ENCODE peak calls at places on chromosomes 5 and 9, in four cellular contexts. H, O, X and B are unnamed samples.

GRCh38 chr9:138072897-138073296 is 195.3 kb downstream of the CACNA1B start:
- DNase-seq in H (no peak), O (no peak), X (no peak), B (no peak)

GRCh38 chr9:28976684-28977083 is 1403.4 kb upstream of the C9orf72 start:
- DNase-seq in H (no peak), O (no peak), X (no peak), B (no peak)

GRCh38 chr5:54518146-54519082 is 855 bp downstream of the SNX18 start:
- DNase-seq in H (no peak), O (no peak), X (peak), B (no peak)

GRCh38 chr9:133320421-133320881 is 15.5 kb downstream of the SURF6 start:
- DNase-seq in H (no peak), O (no peak), X (no peak), B (no peak)

GRCh38 chr5:120091376-120091948 is 372.6 kb upstream of the PRR16 start:
- DNase-seq in H (no peak), O (no peak), X (no peak), B (no peak)

GRCh38 chr5:22889714-22890113 is 36.6 kb upstream of the CDH12 start:
- DNase-seq in H (no peak), O (no peak), X (no peak), B (no peak)

GRCh38 chr5:55668356-55668755 is 43.8 kb downstream of the SLC38A9 start:
- DNase-seq in H (peak), O (no peak), X (no peak), B (no peak)

GRCh38 chr5:116370886-116371285 is 203.7 kb downstream of the SEMA6A start:
- DNase-seq in H (no peak), O (no peak), X (no peak), B (no peak)

GRCh38 chr5:177367323-177367848 is 9.7 kb downstream of the RGS14 start:
- DNase-seq in H (no peak), O (no peak), X (no peak), B (no peak)

GRCh38 chr5:148875205-148875875 is 48.9 kb downstream of the ADRB2 start:
- DNase-seq in H (no peak), O (no peak), X (no peak), B (no peak)
- TF ChIP-seq TCF7L2 in H (no peak), O (no peak), X (no peak), B (no peak)

GRCh38 chr9:97773091-97773490 is 76.0 kb upstream of the XPA start:
- DNase-seq in H (no peak), O (no peak), X (no peak), B (no peak)
- TF ChIP-seq CTCF in H (no peak), O (no peak), X (no peak), B (no peak)

GRCh38 chr9:5518061-5518936 is 8.0 kb downstream of the PDCD1LG2 start:
- DNase-seq in H (no peak), O (no peak), X (no peak), B (no peak)
- H3K27ac ChIP-seq in H (no peak), O (no peak), X (no peak), B (no peak)

GRCh38 chr9:87787735-87788134 is 61.8 kb downstream of the CTSL start:
- DNase-seq in H (no peak), O (no peak), X (peak), B (no peak)

GRCh38 chr9:87793292-87793691 is 67.4 kb downstream of the CTSL start:
- DNase-seq in H (no peak), O (peak), X (peak), B (no peak)

GRCh38 chr9:87796232-87796631 is 70.3 kb downstream of the CTSL start:
- DNase-seq in H (no peak), O (no peak), X (peak), B (no peak)

GRCh38 chr9:87795178-87795577 is 69.3 kb downstream of the CTSL start:
- DNase-seq in H (no peak), O (no peak), X (peak), B (no peak)

GRCh38 chr9:87792831-87793288 is 66.9 kb downstream of the CTSL start:
- DNase-seq in H (peak), O (peak), X (peak), B (no peak)
- TF ChIP-seq TCF7L2 in H (no peak), O (no peak), X (no peak), B (no peak)

DNA sequence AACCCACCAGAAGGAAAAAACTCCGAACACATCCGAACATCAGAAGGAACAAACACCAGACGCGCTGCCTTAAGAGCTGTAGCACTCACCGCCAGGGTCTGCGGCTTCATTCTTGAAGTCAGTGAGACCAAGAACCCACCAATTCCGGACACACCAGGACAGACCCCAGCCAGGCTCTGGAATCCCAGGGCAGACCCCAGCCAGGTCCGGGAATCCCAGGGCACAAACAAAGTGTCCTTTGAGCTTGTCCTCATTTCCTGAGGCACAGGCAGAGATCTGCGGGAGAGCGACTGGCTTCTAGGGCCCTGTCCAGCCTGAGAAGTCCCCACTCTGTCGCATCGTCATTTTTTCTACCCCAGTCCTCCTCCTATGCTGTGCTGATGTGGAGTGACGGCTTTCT is 461.1 kb downstream of the ACTL7B start:
- DNase-seq in H (no peak), O (no peak), X (no peak), B (no peak)
- TF ChIP-seq CTCF in H (no peak), O (no peak), X (no peak), B (no peak)

DNA sequence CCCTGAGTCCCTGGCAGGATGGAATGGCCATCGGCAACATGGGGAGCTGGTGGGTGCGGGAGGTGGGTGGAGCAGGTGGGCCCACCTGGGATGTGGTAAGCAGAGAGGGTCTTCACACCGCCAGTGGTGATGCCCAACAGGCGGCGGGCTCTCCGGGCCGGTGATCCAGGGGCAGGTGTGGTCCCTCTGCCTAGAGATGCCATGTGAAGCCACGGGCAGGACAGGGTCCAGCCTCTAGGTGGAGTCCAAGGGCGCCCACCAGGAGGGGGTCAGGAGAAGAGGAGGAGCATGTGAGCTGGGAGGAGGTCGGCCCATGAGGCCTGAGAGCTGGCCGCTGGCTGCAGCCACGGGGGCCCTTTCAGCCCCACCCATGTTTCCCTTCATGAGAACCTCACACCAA is 221.1 kb downstream of the FANCC start:
- DNase-seq in H (no peak), O (no peak), X (peak), B (no peak)
- H3K27ac ChIP-seq in H (no peak), O (no peak), X (no peak), B (no peak)

DNA sequence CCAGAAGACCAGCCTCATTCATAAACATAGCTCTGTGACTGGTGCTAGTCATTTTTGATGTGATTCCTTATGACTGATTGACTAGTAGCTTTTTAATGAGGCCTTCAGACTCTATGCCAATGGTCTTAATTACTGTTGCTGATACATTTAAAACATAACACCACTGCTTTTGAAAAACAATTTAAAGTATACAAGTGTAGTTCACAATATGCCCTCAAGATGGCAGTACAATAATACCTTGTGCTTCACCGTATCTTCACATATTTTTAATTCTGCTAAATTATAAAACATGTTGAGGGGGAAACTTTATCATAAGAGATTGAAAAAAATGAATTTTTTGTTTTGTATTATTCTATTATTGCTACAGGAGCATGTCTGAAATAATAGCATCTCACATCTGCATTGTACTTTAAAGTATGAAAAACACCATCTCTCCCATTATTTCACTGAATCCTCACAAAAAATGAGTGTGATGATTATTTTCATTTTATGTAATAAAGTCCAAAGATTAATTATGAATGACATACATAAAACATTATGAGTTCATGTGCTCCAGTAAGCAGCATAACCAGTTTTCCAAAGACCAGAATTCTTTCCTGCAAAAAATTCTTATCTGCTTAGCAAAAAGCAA is 55.1 kb upstream of the SHISAL2B start:
- DNase-seq in H (peak), O (no peak), X (peak), B (peak)
- TF ChIP-seq TCF7L2 in H (no peak), O (no peak), X (no peak), B (no peak)

DNA sequence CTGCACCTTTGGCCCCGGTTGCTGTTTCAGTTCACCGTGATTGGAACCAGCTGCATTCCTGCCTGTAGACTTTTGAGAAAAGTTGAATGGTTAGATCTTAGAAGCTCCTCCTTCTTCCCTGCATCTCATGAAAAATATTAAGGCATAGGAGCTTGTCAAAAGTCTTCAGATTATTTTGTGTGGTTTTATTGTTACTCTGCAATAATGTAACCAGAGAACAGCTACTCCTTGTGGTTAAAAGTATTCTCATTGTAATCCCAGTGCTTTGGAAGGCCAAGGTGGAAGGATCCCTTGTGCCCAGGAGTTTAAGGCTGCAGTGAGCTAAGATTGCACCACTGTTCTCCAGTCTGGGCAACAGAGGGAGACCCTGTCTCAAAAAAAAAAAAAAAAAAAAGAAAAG is 3.3 kb upstream of the SLC2A8 start:
- DNase-seq in H (no peak), O (no peak), X (no peak), B (no peak)
- TF ChIP-seq CTCF in H (no peak), O (no peak), X (no peak), B (no peak)

GRCh38 chr5:80654391-80655230 is at the start of the genes DHFR and MSH3:
- DNase-seq in H (peak), O (peak), X (peak), B (peak)
- H3K27ac ChIP-seq in H (peak), O (peak), X (peak), B (peak)

DNA sequence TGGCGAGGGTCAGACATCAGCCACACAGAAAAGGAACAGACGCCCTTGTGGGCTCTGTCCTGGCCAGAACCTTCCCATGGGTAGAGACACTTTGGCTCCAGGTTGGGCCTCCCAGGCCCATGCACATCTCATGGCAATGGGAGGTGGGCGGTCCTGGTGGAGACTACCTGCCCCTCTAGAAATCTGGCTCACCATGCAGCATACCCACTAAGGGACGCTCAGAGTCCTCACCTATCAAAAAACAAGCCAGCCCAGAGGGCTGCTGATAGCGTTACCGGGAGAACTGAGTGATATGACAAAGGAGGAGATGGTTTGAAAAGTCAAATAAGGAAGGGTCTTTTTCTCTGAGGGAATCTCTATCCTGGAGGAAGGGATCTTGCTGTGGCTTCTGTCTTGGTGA is 62.1 kb downstream of the C5orf15 start:
- DNase-seq in H (no peak), O (no peak), X (peak), B (no peak)
- TF ChIP-seq TCF7L2 in H (no peak), O (no peak), X (no peak), B (no peak)